ENCODE peak calls at places on chromosomes 1 and 21, in nine cellular contexts. One of them, this sample, is unnamed.

GRCh38 chr1:12296623-12297022 is 66.8 kb downstream of the VPS13D start:
- DNase-seq in effector CD4-positive, alpha-beta T cell: no peak
- DNase-seq in left kidney: no peak
- DNase-seq in hippocampal formation: no peak
- DNase-seq in stimulated activated CD8-positive, alpha-beta memory T cell treated with anti-CD3 and anti-CD28 coated beads, Interleukin-15, amount 100 ng/mL, for 4 hours: no peak
- DNase-seq in DMS153: no peak
- DNase-seq in CD8-positive, alpha-beta memory T cell: no peak
- DNase-seq in NCI-H446: no peak
- DNase-seq in NCI-H2029: no peak
- DNase-seq in this sample: no peak

GRCh38 chr1:65247419-65248359 is 61.7 kb upstream of the DNAJC6 start:
- DNase-seq in effector CD4-positive, alpha-beta T cell: no peak
- DNase-seq in left kidney: peak; percentile 76
- DNase-seq in hippocampal formation: peak; percentile 37
- DNase-seq in stimulated activated CD8-positive, alpha-beta memory T cell treated with anti-CD3 and anti-CD28 coated beads, Interleukin-15, amount 100 ng/mL, for 4 hours: no peak
- DNase-seq in DMS153: no peak
- DNase-seq in CD8-positive, alpha-beta memory T cell: no peak
- DNase-seq in NCI-H446: no peak
- DNase-seq in NCI-H2029: no peak
- DNase-seq in this sample: no peak

GRCh38 chr1:32759997-32760623 is 57.0 kb downstream of the YARS1 start:
- DNase-seq in effector CD4-positive, alpha-beta T cell: no peak
- DNase-seq in left kidney: peak; percentile 95
- DNase-seq in hippocampal formation: no peak
- DNase-seq in stimulated activated CD8-positive, alpha-beta memory T cell treated with anti-CD3 and anti-CD28 coated beads, Interleukin-15, amount 100 ng/mL, for 4 hours: no peak
- DNase-seq in DMS153: no peak
- DNase-seq in CD8-positive, alpha-beta memory T cell: no peak
- DNase-seq in NCI-H446: no peak
- DNase-seq in NCI-H2029: no peak
- DNase-seq in this sample: no peak

GRCh38 chr1:57162607-57163235 is 196.9 kb upstream of the C8B start:
- DNase-seq in effector CD4-positive, alpha-beta T cell: no peak
- DNase-seq in left kidney: no peak
- DNase-seq in hippocampal formation: peak; percentile 61
- DNase-seq in stimulated activated CD8-positive, alpha-beta memory T cell treated with anti-CD3 and anti-CD28 coated beads, Interleukin-15, amount 100 ng/mL, for 4 hours: no peak
- DNase-seq in DMS153: no peak
- DNase-seq in CD8-positive, alpha-beta memory T cell: no peak
- DNase-seq in NCI-H446: no peak
- DNase-seq in NCI-H2029: no peak
- DNase-seq in this sample: no peak

GRCh38 chr1:223074427-223074826 is 68.6 kb downstream of the TLR5 start:
- DNase-seq in effector CD4-positive, alpha-beta T cell: no peak
- DNase-seq in left kidney: no peak
- DNase-seq in hippocampal formation: no peak
- DNase-seq in stimulated activated CD8-positive, alpha-beta memory T cell treated with anti-CD3 and anti-CD28 coated beads, Interleukin-15, amount 100 ng/mL, for 4 hours: no peak
- DNase-seq in DMS153: no peak
- DNase-seq in CD8-positive, alpha-beta memory T cell: no peak
- DNase-seq in NCI-H446: no peak
- DNase-seq in NCI-H2029: no peak
- DNase-seq in this sample: no peak

GRCh38 chr21:32702702-32703101 is 25.1 kb downstream of the SYNJ1 start:
- DNase-seq in effector CD4-positive, alpha-beta T cell: no peak
- DNase-seq in left kidney: no peak
- DNase-seq in hippocampal formation: no peak
- DNase-seq in stimulated activated CD8-positive, alpha-beta memory T cell treated with anti-CD3 and anti-CD28 coated beads, Interleukin-15, amount 100 ng/mL, for 4 hours: no peak
- DNase-seq in DMS153: peak; percentile 34
- DNase-seq in CD8-positive, alpha-beta memory T cell: no peak
- DNase-seq in NCI-H446: no peak
- DNase-seq in NCI-H2029: peak; percentile 75
- DNase-seq in this sample: no peak

GRCh38 chr1:53062731-53063591 is 948 bp downstream of the PODN start:
- DNase-seq in effector CD4-positive, alpha-beta T cell: no peak
- DNase-seq in left kidney: peak; percentile 66
- DNase-seq in hippocampal formation: no peak
- DNase-seq in stimulated activated CD8-positive, alpha-beta memory T cell treated with anti-CD3 and anti-CD28 coated beads, Interleukin-15, amount 100 ng/mL, for 4 hours: no peak
- DNase-seq in DMS153: no peak
- DNase-seq in CD8-positive, alpha-beta memory T cell: no peak
- DNase-seq in NCI-H446: no peak
- DNase-seq in NCI-H2029: no peak
- DNase-seq in this sample: no peak

GRCh38 chr1:201356701-201357100 is 20.8 kb downstream of the TNNT2 start:
- DNase-seq in effector CD4-positive, alpha-beta T cell: no peak
- DNase-seq in left kidney: no peak
- DNase-seq in hippocampal formation: no peak
- DNase-seq in stimulated activated CD8-positive, alpha-beta memory T cell treated with anti-CD3 and anti-CD28 coated beads, Interleukin-15, amount 100 ng/mL, for 4 hours: no peak
- DNase-seq in DMS153: no peak
- DNase-seq in CD8-positive, alpha-beta memory T cell: no peak
- DNase-seq in NCI-H446: no peak
- DNase-seq in NCI-H2029: no peak
- DNase-seq in this sample: no peak

GRCh38 chr1:22710688-22711024 is at the start of gene EPHB2:
- DNase-seq in effector CD4-positive, alpha-beta T cell: no peak
- DNase-seq in left kidney: peak; percentile 79
- DNase-seq in hippocampal formation: no peak
- DNase-seq in stimulated activated CD8-positive, alpha-beta memory T cell treated with anti-CD3 and anti-CD28 coated beads, Interleukin-15, amount 100 ng/mL, for 4 hours: no peak
- DNase-seq in DMS153: no peak
- DNase-seq in CD8-positive, alpha-beta memory T cell: no peak
- DNase-seq in NCI-H446: no peak
- DNase-seq in NCI-H2029: no peak
- DNase-seq in this sample: no peak

GRCh38 chr1:145740269-145740668 is 21.0 kb downstream of the CD160 start:
- DNase-seq in effector CD4-positive, alpha-beta T cell: no peak
- DNase-seq in left kidney: no peak
- DNase-seq in hippocampal formation: no peak
- DNase-seq in stimulated activated CD8-positive, alpha-beta memory T cell treated with anti-CD3 and anti-CD28 coated beads, Interleukin-15, amount 100 ng/mL, for 4 hours: no peak
- DNase-seq in DMS153: no peak
- DNase-seq in CD8-positive, alpha-beta memory T cell: no peak
- DNase-seq in NCI-H446: no peak
- DNase-seq in NCI-H2029: no peak
- DNase-seq in this sample: no peak

GRCh38 chr21:35048706-35049617 is at the start of gene RUNX1:
- DNase-seq in effector CD4-positive, alpha-beta T cell: peak; percentile 71
- DNase-seq in left kidney: no peak
- DNase-seq in hippocampal formation: no peak
- DNase-seq in stimulated activated CD8-positive, alpha-beta memory T cell treated with anti-CD3 and anti-CD28 coated beads, Interleukin-15, amount 100 ng/mL, for 4 hours: peak; percentile 62
- DNase-seq in DMS153: no peak
- DNase-seq in CD8-positive, alpha-beta memory T cell: peak; percentile 84
- DNase-seq in NCI-H446: no peak
- DNase-seq in NCI-H2029: no peak
- DNase-seq in this sample: peak; percentile 47

GRCh38 chr1:17214876-17215544 is 10.1 kb downstream of the PADI1 start:
- DNase-seq in effector CD4-positive, alpha-beta T cell: no peak
- DNase-seq in left kidney: peak; percentile 34
- DNase-seq in hippocampal formation: no peak
- DNase-seq in stimulated activated CD8-positive, alpha-beta memory T cell treated with anti-CD3 and anti-CD28 coated beads, Interleukin-15, amount 100 ng/mL, for 4 hours: no peak
- DNase-seq in DMS153: no peak
- DNase-seq in CD8-positive, alpha-beta memory T cell: no peak
- DNase-seq in NCI-H446: no peak
- DNase-seq in NCI-H2029: no peak
- DNase-seq in this sample: no peak

GRCh38 chr1:55245781-55246180 is 30.6 kb upstream of the USP24 start:
- DNase-seq in effector CD4-positive, alpha-beta T cell: no peak
- DNase-seq in left kidney: no peak
- DNase-seq in hippocampal formation: no peak
- DNase-seq in stimulated activated CD8-positive, alpha-beta memory T cell treated with anti-CD3 and anti-CD28 coated beads, Interleukin-15, amount 100 ng/mL, for 4 hours: no peak
- DNase-seq in DMS153: no peak
- DNase-seq in CD8-positive, alpha-beta memory T cell: no peak
- DNase-seq in NCI-H446: no peak
- DNase-seq in NCI-H2029: no peak
- DNase-seq in this sample: no peak

GRCh38 chr1:209238356-209238755 is 345.2 kb upstream of the CAMK1G start:
- DNase-seq in effector CD4-positive, alpha-beta T cell: no peak
- DNase-seq in left kidney: no peak
- DNase-seq in hippocampal formation: no peak
- DNase-seq in stimulated activated CD8-positive, alpha-beta memory T cell treated with anti-CD3 and anti-CD28 coated beads, Interleukin-15, amount 100 ng/mL, for 4 hours: no peak
- DNase-seq in DMS153: no peak
- DNase-seq in CD8-positive, alpha-beta memory T cell: no peak
- DNase-seq in NCI-H446: no peak
- DNase-seq in NCI-H2029: no peak
- DNase-seq in this sample: no peak

GRCh38 chr1:93604411-93604810 is 77.2 kb downstream of the BCAR3 start:
- DNase-seq in effector CD4-positive, alpha-beta T cell: no peak
- DNase-seq in left kidney: no peak
- DNase-seq in hippocampal formation: no peak
- DNase-seq in stimulated activated CD8-positive, alpha-beta memory T cell treated with anti-CD3 and anti-CD28 coated beads, Interleukin-15, amount 100 ng/mL, for 4 hours: no peak
- DNase-seq in DMS153: no peak
- DNase-seq in CD8-positive, alpha-beta memory T cell: no peak
- DNase-seq in NCI-H446: no peak
- DNase-seq in NCI-H2029: no peak
- DNase-seq in this sample: no peak

GRCh38 chr1:29195875-29196274 is 14.2 kb upstream of the SRSF4 start:
- DNase-seq in effector CD4-positive, alpha-beta T cell: no peak
- DNase-seq in left kidney: no peak
- DNase-seq in hippocampal formation: no peak
- DNase-seq in stimulated activated CD8-positive, alpha-beta memory T cell treated with anti-CD3 and anti-CD28 coated beads, Interleukin-15, amount 100 ng/mL, for 4 hours: no peak
- DNase-seq in DMS153: no peak
- DNase-seq in CD8-positive, alpha-beta memory T cell: no peak
- DNase-seq in NCI-H446: no peak
- DNase-seq in NCI-H2029: peak; percentile 49
- DNase-seq in this sample: no peak

GRCh38 chr1:151368000-151368744 is 4.3 kb downstream of the SELENBP1 start:
- DNase-seq in effector CD4-positive, alpha-beta T cell: no peak
- DNase-seq in left kidney: peak; percentile 8
- DNase-seq in hippocampal formation: no peak
- DNase-seq in stimulated activated CD8-positive, alpha-beta memory T cell treated with anti-CD3 and anti-CD28 coated beads, Interleukin-15, amount 100 ng/mL, for 4 hours: no peak
- DNase-seq in DMS153: no peak
- DNase-seq in CD8-positive, alpha-beta memory T cell: no peak
- DNase-seq in NCI-H446: no peak
- DNase-seq in NCI-H2029: no peak
- DNase-seq in this sample: no peak

GRCh38 chr1:1398677-1399186 is 403 bp downstream of the CCNL2 start:
- DNase-seq in effector CD4-positive, alpha-beta T cell: no peak
- DNase-seq in left kidney: no peak
- DNase-seq in hippocampal formation: no peak
- DNase-seq in stimulated activated CD8-positive, alpha-beta memory T cell treated with anti-CD3 and anti-CD28 coated beads, Interleukin-15, amount 100 ng/mL, for 4 hours: no peak
- DNase-seq in DMS153: no peak
- DNase-seq in CD8-positive, alpha-beta memory T cell: no peak
- DNase-seq in NCI-H446: no peak
- DNase-seq in NCI-H2029: no peak
- DNase-seq in this sample: no peak

GRCh38 chr1:35688161-35688560 is 30.5 kb downstream of the C1orf216 start:
- DNase-seq in effector CD4-positive, alpha-beta T cell: no peak
- DNase-seq in left kidney: no peak
- DNase-seq in hippocampal formation: no peak
- DNase-seq in stimulated activated CD8-positive, alpha-beta memory T cell treated with anti-CD3 and anti-CD28 coated beads, Interleukin-15, amount 100 ng/mL, for 4 hours: no peak
- DNase-seq in DMS153: no peak
- DNase-seq in CD8-positive, alpha-beta memory T cell: no peak
- DNase-seq in NCI-H446: no peak
- DNase-seq in NCI-H2029: no peak
- DNase-seq in this sample: no peak

GRCh38 chr1:169024800-169025253 is 81.7 kb upstream of the ATP1B1 start:
- DNase-seq in effector CD4-positive, alpha-beta T cell: no peak
- DNase-seq in left kidney: peak; percentile 66
- DNase-seq in hippocampal formation: no peak
- DNase-seq in stimulated activated CD8-positive, alpha-beta memory T cell treated with anti-CD3 and anti-CD28 coated beads, Interleukin-15, amount 100 ng/mL, for 4 hours: no peak
- DNase-seq in DMS153: no peak
- DNase-seq in CD8-positive, alpha-beta memory T cell: no peak
- DNase-seq in NCI-H446: no peak
- DNase-seq in NCI-H2029: no peak
- DNase-seq in this sample: no peak

GRCh38 chr1:46747683-46748288 is 28.9 kb upstream of the EFCAB14 start:
- DNase-seq in effector CD4-positive, alpha-beta T cell: no peak
- DNase-seq in left kidney: peak; percentile 84
- DNase-seq in hippocampal formation: no peak
- DNase-seq in stimulated activated CD8-positive, alpha-beta memory T cell treated with anti-CD3 and anti-CD28 coated beads, Interleukin-15, amount 100 ng/mL, for 4 hours: no peak
- DNase-seq in DMS153: peak; percentile 85
- DNase-seq in CD8-positive, alpha-beta memory T cell: no peak
- DNase-seq in NCI-H446: peak; percentile 37
- DNase-seq in NCI-H2029: peak; percentile 84
- DNase-seq in this sample: peak; percentile 31

GRCh38 chr1:184533915-184534314 is 147.1 kb downstream of the C1orf21 start:
- DNase-seq in effector CD4-positive, alpha-beta T cell: no peak
- DNase-seq in left kidney: no peak
- DNase-seq in hippocampal formation: no peak
- DNase-seq in stimulated activated CD8-positive, alpha-beta memory T cell treated with anti-CD3 and anti-CD28 coated beads, Interleukin-15, amount 100 ng/mL, for 4 hours: no peak
- DNase-seq in DMS153: no peak
- DNase-seq in CD8-positive, alpha-beta memory T cell: no peak
- DNase-seq in NCI-H446: no peak
- DNase-seq in NCI-H2029: no peak
- DNase-seq in this sample: no peak

GRCh38 chr1:154404984-154405761 is at the start of gene IL6R:
- DNase-seq in effector CD4-positive, alpha-beta T cell: peak; percentile 61
- DNase-seq in left kidney: peak; percentile 89
- DNase-seq in hippocampal formation: peak; percentile 46
- DNase-seq in stimulated activated CD8-positive, alpha-beta memory T cell treated with anti-CD3 and anti-CD28 coated beads, Interleukin-15, amount 100 ng/mL, for 4 hours: no peak
- DNase-seq in DMS153: peak; percentile 57
- DNase-seq in CD8-positive, alpha-beta memory T cell: peak; percentile 78
- DNase-seq in NCI-H446: no peak
- DNase-seq in NCI-H2029: peak; percentile 40
- DNase-seq in this sample: peak; percentile 18

GRCh38 chr1:66705100-66705499 is 47.2 kb upstream of the DYNLT5 start:
- DNase-seq in effector CD4-positive, alpha-beta T cell: no peak
- DNase-seq in left kidney: peak; percentile 22
- DNase-seq in hippocampal formation: no peak
- DNase-seq in stimulated activated CD8-positive, alpha-beta memory T cell treated with anti-CD3 and anti-CD28 coated beads, Interleukin-15, amount 100 ng/mL, for 4 hours: no peak
- DNase-seq in DMS153: no peak
- DNase-seq in CD8-positive, alpha-beta memory T cell: no peak
- DNase-seq in NCI-H446: no peak
- DNase-seq in NCI-H2029: no peak
- DNase-seq in this sample: no peak

GRCh38 chr1:181318858-181319235 is 164.5 kb upstream of the CACNA1E start:
- DNase-seq in effector CD4-positive, alpha-beta T cell: no peak
- DNase-seq in left kidney: no peak
- DNase-seq in hippocampal formation: no peak
- DNase-seq in stimulated activated CD8-positive, alpha-beta memory T cell treated with anti-CD3 and anti-CD28 coated beads, Interleukin-15, amount 100 ng/mL, for 4 hours: peak; percentile 19
- DNase-seq in DMS153: no peak
- DNase-seq in CD8-positive, alpha-beta memory T cell: no peak
- DNase-seq in NCI-H446: no peak
- DNase-seq in NCI-H2029: no peak
- DNase-seq in this sample: no peak

GRCh38 chr1:185445594-185445993 is 128.6 kb upstream of the IVNS1ABP start:
- DNase-seq in effector CD4-positive, alpha-beta T cell: no peak
- DNase-seq in left kidney: no peak
- DNase-seq in hippocampal formation: no peak
- DNase-seq in stimulated activated CD8-positive, alpha-beta memory T cell treated with anti-CD3 and anti-CD28 coated beads, Interleukin-15, amount 100 ng/mL, for 4 hours: no peak
- DNase-seq in DMS153: no peak
- DNase-seq in CD8-positive, alpha-beta memory T cell: no peak
- DNase-seq in NCI-H446: no peak
- DNase-seq in NCI-H2029: no peak
- DNase-seq in this sample: no peak